ENCODE peak calls at places on chromosomes 4 and X, in four cellular contexts. D is GM12878, B is HepG2, K is K562. M is an unnamed sample.
A peak's percentile ranks its signal among the peaks of the same experiment; 100 is the strongest.

GRCh38 chrX:38426785-38427184 is 74.4 kb downstream of the OTC start:
- DNase-seq in D (no peak), B (no peak), K (no peak), M (no peak)

GRCh38 chrX:57137481-57137880 is 284 bp upstream of the SPIN2A start:
- DNase-seq in D (no peak), K (no peak), B (no peak), M (no peak)

GRCh38 chr4:185909959-185910358 is 98.0 kb upstream of the SORBS2 start:
- DNase-seq in B (no peak), K (no peak), D (no peak), M (no peak)

GRCh38 chrX:149493567-149494562 is 11.2 kb downstream of the IDS start:
- DNase-seq in B (no peak), D (no peak), K (peak; percentile 11), M (no peak)

GRCh38 chr4:17232575-17233253 is 279.2 kb downstream of the QDPR start:
- DNase-seq in K (no peak), B (no peak), D (no peak), M (no peak)

GRCh38 chr4:85302193-85302736 is 172.7 kb upstream of the ARHGAP24 start:
- DNase-seq in K (no peak), B (no peak), D (no peak), M (no peak)

GRCh38 chr4:77074961-77075855 is 581 bp downstream of the CCNI start:
- DNase-seq in B (peak; percentile 70), D (no peak), K (peak; percentile 81), M (peak; percentile 64)

GRCh38 chr4:20273793-20274192 is 22.1 kb downstream of the SLIT2 start:
- DNase-seq in B (no peak), D (no peak), K (no peak), M (no peak)

GRCh38 chr4:159398236-159398638 is 295.4 kb downstream of the RAPGEF2 start:
- DNase-seq in B (no peak), D (no peak), K (no peak), M (no peak)

GRCh38 chr4:159400782-159401712 is 298.2 kb downstream of the RAPGEF2 start:
- DNase-seq in D (no peak), B (no peak), K (no peak), M (no peak)

GRCh38 chr4:159396151-159396550 is 293.3 kb downstream of the RAPGEF2 start:
- DNase-seq in B (no peak), D (no peak), K (no peak), M (no peak)

GRCh38 chr4:159401791-159402380 is 299.0 kb downstream of the RAPGEF2 start:
- DNase-seq in D (no peak), B (peak; percentile 25), K (no peak), M (no peak)
- TF ChIP-seq CREM in D (no peak), B (no peak), K (no peak), M (no peak)

GRCh38 chr4:133869486-133869885 is 332.1 kb downstream of the PABPC4L start:
- DNase-seq in B (no peak), K (no peak), D (no peak), M (no peak)
- TF ChIP-seq CREM in B (no peak), K (no peak), D (no peak), M (no peak)

DNA sequence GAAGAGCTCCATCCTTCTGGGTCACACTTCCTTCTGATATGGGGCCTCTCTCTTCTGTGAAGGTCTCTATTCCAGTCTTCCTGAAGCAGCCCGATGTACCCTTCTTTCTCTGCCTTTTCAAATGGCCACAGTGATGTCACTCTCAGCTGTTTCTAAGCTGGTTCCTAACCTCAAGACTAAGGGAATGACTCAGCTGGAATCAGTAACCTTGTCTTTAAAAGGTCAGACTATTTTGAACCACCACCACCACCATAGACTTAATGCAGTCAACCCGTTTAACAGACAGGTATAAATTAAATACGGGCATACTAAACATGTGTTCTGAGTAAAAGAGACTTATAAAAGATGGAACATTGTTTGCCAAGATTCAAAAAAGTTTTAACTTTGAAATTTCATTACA is 121.0 kb downstream of the PPA2 start:
- DNase-seq in D (peak; percentile 11), B (no peak), K (peak; percentile 14), M (no peak)
- TF ChIP-seq CREM in D (peak; percentile 67), B (no peak), K (peak; percentile 59), M (no peak)

GRCh38 chr4:60619531-60620305 is 580.4 kb upstream of the ADGRL3 start:
- DNase-seq in D (no peak), K (no peak), B (no peak), M (no peak)
- TF ChIP-seq CREM in D (no peak), K (no peak), B (no peak), M (no peak)

DNA sequence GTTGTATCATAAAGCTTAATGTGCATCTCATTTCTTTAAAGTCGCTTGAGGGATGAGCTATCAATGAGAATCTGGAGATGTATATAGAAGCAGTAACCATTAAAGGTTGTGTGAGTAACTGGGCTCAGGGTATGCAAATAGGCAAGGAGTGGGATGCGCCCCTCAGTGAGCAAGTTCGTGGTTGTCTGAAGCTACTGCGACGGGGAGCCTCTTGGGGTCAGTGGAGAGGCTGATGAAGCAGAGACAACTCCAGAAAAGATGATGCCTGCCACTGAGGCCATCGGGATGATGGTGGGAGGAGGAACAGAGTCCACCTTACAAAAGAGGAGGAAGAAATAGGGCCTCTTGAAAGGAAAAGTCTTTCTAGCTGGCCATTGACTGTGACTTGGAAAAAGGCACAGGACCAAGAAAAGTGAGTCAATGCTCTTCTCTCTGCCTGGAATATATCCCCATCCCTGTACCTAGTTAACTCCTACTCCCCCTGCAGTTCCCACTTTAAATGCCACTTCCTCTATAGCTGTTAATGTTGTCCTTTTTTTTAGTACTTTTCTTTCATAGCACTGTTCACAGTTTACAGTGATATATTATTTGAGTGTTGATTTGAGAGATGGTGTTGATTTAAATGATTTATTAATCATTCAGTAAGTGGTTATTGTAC is 51.4 kb upstream of the LSM6 start:
- DNase-seq in B (no peak), K (no peak), D (no peak), M (peak; percentile 54)
- TF ChIP-seq CREM in B (no peak), K (no peak), D (no peak), M (no peak)